ENCODE peak calls at places on chromosomes 13 and 19, in five cellular contexts. B, G, V, X and M are unnamed samples.
A peak's percentile ranks its signal among the peaks of the same experiment; 100 is the strongest.

GRCh38 chr19:18340990-18341868 is 831 bp downstream of the PGPEP1 start:
- DNase-seq in V (peak; percentile 86), G (no peak), B (no peak), X (peak; percentile 82), M (peak; percentile 21)

GRCh38 chr19:57934820-57935665 is at the start of gene ZNF418:
- DNase-seq in B (peak; percentile 43), X (no peak), G (no peak), V (peak; percentile 72), M (peak; percentile 21)

GRCh38 chr19:44111910-44112463 is 1.2 kb upstream of the ZNF225 start:
- DNase-seq in X (no peak), V (peak; percentile 44), G (no peak), B (peak; percentile 67), M (no peak)

GRCh38 chr13:97537110-97537509 is 103.1 kb downstream of the RAP2A start:
- DNase-seq in B (no peak), G (no peak), V (no peak), X (no peak), M (no peak)

GRCh38 chr13:109182777-109183465 is 553.5 kb downstream of the MYO16 start:
- DNase-seq in G (no peak), V (no peak), X (no peak), B (no peak), M (no peak)

GRCh38 chr13:41577437-41577836 is 120.1 kb downstream of the RGCC start:
- DNase-seq in B (no peak), X (peak; percentile 73), G (no peak), V (peak; percentile 39), M (no peak)

GRCh38 chr19:11482384-11483050 is 1.7 kb upstream of the ELAVL3 start:
- DNase-seq in V (peak; percentile 89), X (peak; percentile 89), G (no peak), B (peak; percentile 32), M (peak; percentile 53)

GRCh38 chr13:32031025-32031814 is at the start of gene FRY:
- DNase-seq in X (peak; percentile 81), G (peak; percentile 85), B (no peak), V (peak; percentile 43), M (peak; percentile 37)

GRCh38 chr13:27379694-27380596 is 44.5 kb upstream of the GTF3A start:
- DNase-seq in X (peak; percentile 66), G (no peak), B (no peak), V (peak; percentile 41), M (peak; percentile 74)

GRCh38 chr19:29287061-29287460 is 74.1 kb upstream of the UQCRFS1 start:
- DNase-seq in B (no peak), V (no peak), X (peak; percentile 9), G (no peak), M (no peak)

GRCh38 chr19:917323-918151 is at the start of gene KISS1R:
- DNase-seq in G (peak; percentile 72), X (no peak), V (no peak), B (no peak), M (peak; percentile 73)

GRCh38 chr19:56748443-56748842 is 76.9 kb upstream of the ZNF835 start:
- DNase-seq in G (no peak), V (peak; percentile 63), X (no peak), B (no peak), M (no peak)
- TF ChIP-seq CTCF in G (peak; percentile 25), V (peak; percentile 75), X (peak; percentile 27), B (no peak), M (no peak)

DNA sequence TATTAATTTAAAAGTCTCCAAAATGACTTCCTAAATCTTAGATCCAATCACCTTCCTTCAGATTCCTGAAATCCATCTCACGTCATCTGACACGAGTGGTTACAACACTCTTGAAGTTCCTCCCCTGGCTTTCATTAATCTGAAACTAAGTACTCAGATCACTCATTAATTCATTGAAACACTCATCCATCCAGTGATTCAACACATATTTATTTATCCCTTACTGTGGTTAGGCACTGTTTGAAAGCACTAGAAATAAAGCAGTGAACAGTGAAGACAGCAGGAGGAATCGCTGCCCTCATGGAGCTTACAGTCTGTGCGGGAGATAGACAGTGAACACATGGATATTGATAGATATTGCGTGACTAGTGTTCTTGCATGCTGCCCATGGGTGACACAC is 472.4 kb downstream of the DCT start:
- DNase-seq in V (no peak), B (no peak), G (no peak), X (no peak), M (no peak)
- TF ChIP-seq CTCF in V (no peak), B (no peak), G (no peak), X (no peak), M (no peak)

GRCh38 chr19:34094960-34095359 is 77.3 kb upstream of the LSM14A start:
- DNase-seq in V (no peak), B (no peak), X (no peak), G (no peak), M (no peak)

GRCh38 chr19:34096020-34096915 is 76.0 kb upstream of the LSM14A start:
- DNase-seq in G (no peak), X (no peak), V (no peak), B (peak; percentile 11), M (no peak)
- TF ChIP-seq CTCF in G (peak; percentile 90), X (peak; percentile 50), V (peak; percentile 49), B (peak; percentile 57), M (peak; percentile 80)

GRCh38 chr19:4968462-4969291 is at the start of gene KDM4B:
- DNase-seq in B (peak; percentile 99), V (peak; percentile 100), G (peak; percentile 100), X (peak; percentile 100), M (peak; percentile 99)

GRCh38 chr19:4969292-4969771 is 419 bp downstream of the KDM4B start:
- DNase-seq in G (no peak), V (no peak), X (no peak), B (no peak), M (no peak)

GRCh38 chr19:4971424-4971793 is 2.5 kb downstream of the KDM4B start:
- DNase-seq in X (no peak), V (peak; percentile 70), G (no peak), B (no peak), M (no peak)

GRCh38 chr19:4970558-4971423 is 1.9 kb downstream of the KDM4B start:
- DNase-seq in X (no peak), B (no peak), G (no peak), V (peak; percentile 82), M (no peak)

GRCh38 chr19:4969772-4970531 is 1.0 kb downstream of the KDM4B start:
- DNase-seq in G (no peak), X (no peak), V (peak; percentile 55), B (no peak), M (no peak)
- TF ChIP-seq CTCF in G (no peak), X (no peak), V (no peak), B (no peak), M (no peak)